ENCODE peak calls at places on chromosomes 11 and 22, in five cellular contexts. E is SK-N-SH, P is ovary, Z is tibial nerve, M is GM12878. X is an unnamed sample. For H3K27me3, the result is how much of the 10 kb centered on the place peaks cover.

GRCh38 chr22:27474711-27475547 is 326.6 kb downstream of the MN1 start:
- DNase-seq in Z (no peak), M (no peak), E (no peak), P (peak), X (no peak)

GRCh38 chr22:24486501-24486921 is 8.6 kb upstream of the UPB1 start:
- DNase-seq in M (no peak), Z (no peak), P (no peak), E (no peak), X (no peak)

GRCh38 chr22:46598737-46599424 is 21.3 kb upstream of the GRAMD4 start:
- DNase-seq in P (no peak), M (no peak), Z (no peak), E (no peak), X (no peak)

GRCh38 chr11:61587951-61588695 is 7.2 kb upstream of the SYT7 start:
- DNase-seq in Z (no peak), P (peak), E (peak), M (no peak), X (peak)

GRCh38 chr11:46238078-46238966 is 39.1 kb upstream of the CREB3L1 start:
- DNase-seq in M (no peak), Z (peak), E (peak), P (peak), X (peak)

GRCh38 chr22:24992946-24993345 is 40.4 kb downstream of the KIAA1671 start:
- DNase-seq in M (no peak), E (no peak), P (no peak), Z (no peak), X (no peak)

GRCh38 chr11:40380871-40381270 is 1078.6 kb downstream of the LRRC4C start:
- DNase-seq in E (no peak), M (no peak), P (no peak), Z (no peak), X (no peak)

GRCh38 chr11:65121865-65122696 is at the start of the genes FAU and MRPL49:
- DNase-seq in E (peak), Z (peak), M (peak), P (peak), X (peak)

GRCh38 chr22:47409501-47410275 is 647.2 kb downstream of the TBC1D22A start:
- DNase-seq in Z (no peak), M (no peak), E (no peak), P (no peak), X (no peak)

GRCh38 chr11:66529655-66530054 is 16.2 kb downstream of the ZDHHC24 start:
- DNase-seq in Z (no peak), E (no peak), M (no peak), P (no peak), X (no peak)

GRCh38 chr11:47004595-47005033 is 68.1 kb downstream of the CSTPP1 start:
- DNase-seq in Z (peak), P (peak), E (peak), M (no peak), X (peak)

GRCh38 chr22:21858025-21858764 is 9.2 kb downstream of the MAPK1 start:
- DNase-seq in E (no peak), Z (no peak), P (no peak), M (no peak), X (no peak)

GRCh38 chr11:69452589-69452988 is 28.9 kb upstream of the LINC01488 start:
- DNase-seq in Z (no peak), M (no peak), E (no peak), P (no peak), X (no peak)

GRCh38 chr22:48605856-48606255 is 1221.8 kb downstream of the BRD1 start:
- DNase-seq in E (no peak), Z (no peak), P (peak), M (no peak), X (no peak)

GRCh38 chr11:73012121-73012863 is 129.8 kb downstream of the FCHSD2 start:
- DNase-seq in M (no peak), Z (no peak), P (no peak), E (no peak), X (no peak)

DNA sequence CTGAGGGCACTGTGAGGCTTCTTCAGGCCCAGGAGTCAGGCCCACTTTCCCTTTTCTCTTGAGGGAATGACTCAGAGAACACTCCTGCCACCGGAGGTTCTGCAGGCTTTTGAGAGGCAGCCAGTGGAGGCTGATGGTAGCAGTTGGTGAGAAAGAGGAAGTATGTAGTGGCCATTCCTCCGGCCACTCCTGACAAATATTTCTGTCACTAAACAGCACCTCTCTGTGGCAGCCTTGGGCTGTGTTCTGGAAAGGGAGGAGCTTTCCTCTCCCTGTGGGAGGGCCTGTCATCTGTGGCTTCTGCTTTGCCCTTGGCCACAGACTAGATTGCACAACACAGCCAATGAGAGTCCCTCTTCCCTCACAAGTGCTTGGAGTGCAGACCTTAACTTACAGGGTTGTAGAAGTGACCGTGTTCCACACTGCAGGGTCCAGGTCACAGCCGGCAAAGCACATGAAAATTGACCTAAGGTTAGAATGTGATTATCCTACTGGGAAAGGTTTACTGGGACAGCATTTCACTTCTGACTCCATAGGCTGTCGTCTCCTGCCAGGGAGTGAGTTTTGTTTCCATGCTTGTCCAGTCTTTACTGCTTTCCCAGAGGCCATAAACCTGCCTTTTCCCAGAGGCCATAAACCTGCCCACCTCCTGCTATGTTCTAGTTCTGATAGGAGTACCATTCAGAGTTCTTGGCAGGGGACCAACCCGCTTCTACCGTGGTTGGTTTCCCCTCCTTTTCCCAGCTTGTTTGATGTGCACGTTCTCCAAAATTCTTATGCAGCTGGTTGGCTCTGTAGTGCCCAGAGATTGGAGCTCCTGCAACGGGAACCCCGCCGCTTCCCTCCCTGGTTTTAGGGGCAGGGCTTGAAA is 33.3 kb downstream of the MARK2 start:
- DNase-seq in E (peak), Z (peak), P (peak), M (peak), X (peak)
- TF ChIP-seq EP300 in E (no peak), Z (no peak), P (no peak), M (no peak), X (peak)

DNA sequence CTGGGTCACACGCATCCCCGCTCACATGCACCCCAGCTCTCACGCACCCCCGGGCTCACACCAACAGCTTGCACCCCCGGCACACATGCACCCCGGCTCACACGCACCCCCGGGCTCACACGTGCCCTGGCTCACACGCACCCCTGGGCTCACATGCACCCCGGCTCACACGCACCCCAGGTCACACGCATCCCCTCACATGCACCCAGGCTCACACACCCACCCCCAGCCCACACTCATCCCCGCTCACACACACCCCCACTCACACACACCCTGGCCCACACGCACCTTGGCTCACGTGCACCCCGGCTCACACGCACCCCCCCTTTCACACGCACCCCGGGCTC is 16.3 kb downstream of the TSPAN4 start:
- DNase-seq in Z (no peak), E (no peak), P (no peak), M (no peak), X (peak)
- H3K4me3 ChIP-seq in Z (no peak), E (peak), P (no peak), M (no peak), X (no peak)

GRCh38 chr22:36790648-36791047 is 14.7 kb upstream of the IFT27 start:
- DNase-seq in Z (no peak), P (no peak), E (no peak), M (no peak), X (no peak)
- H3K27me3 ChIP-seq in Z (under half), P (under half), E (under half), M (under half), X (under half)

DNA sequence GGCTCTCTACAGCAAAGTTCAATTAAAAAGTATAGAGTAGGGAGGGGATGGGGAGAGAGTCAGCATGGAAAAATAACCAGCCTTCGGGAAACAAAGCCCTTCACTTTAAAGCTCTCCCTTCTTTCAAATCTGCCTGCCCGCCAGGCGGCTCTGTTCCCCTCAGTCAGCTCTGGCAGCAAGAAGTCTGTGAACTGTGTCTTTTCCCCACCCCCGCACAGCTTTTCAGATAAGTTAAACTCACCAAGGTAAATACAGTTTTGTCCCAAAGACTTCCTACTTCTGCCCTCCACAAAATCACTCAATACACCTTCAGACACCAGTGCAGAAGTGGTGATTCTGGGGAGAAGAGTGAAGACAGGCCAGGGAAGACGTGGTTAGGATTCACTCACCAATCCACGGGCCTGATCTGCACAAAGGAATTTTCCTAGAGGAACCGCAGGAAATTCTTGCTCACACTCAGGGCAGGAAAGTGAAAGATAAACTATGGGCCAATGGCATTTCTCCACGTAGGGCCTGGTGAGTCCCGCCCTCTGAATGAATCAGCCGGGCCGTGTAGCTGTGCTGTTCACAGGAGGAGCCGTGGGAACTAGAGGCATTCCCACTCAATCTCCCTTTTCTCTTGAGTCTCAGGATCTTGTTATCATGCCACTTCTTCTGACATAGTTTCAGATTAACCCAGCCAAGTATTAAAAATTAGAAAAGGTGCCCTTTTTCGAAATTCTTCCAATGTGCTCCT is at the start of gene TRIM5:
- DNase-seq in P (peak), M (peak), Z (peak), E (peak), X (peak)
- TF ChIP-seq EP300 in P (no peak), M (no peak), Z (peak), E (no peak), X (no peak)

DNA sequence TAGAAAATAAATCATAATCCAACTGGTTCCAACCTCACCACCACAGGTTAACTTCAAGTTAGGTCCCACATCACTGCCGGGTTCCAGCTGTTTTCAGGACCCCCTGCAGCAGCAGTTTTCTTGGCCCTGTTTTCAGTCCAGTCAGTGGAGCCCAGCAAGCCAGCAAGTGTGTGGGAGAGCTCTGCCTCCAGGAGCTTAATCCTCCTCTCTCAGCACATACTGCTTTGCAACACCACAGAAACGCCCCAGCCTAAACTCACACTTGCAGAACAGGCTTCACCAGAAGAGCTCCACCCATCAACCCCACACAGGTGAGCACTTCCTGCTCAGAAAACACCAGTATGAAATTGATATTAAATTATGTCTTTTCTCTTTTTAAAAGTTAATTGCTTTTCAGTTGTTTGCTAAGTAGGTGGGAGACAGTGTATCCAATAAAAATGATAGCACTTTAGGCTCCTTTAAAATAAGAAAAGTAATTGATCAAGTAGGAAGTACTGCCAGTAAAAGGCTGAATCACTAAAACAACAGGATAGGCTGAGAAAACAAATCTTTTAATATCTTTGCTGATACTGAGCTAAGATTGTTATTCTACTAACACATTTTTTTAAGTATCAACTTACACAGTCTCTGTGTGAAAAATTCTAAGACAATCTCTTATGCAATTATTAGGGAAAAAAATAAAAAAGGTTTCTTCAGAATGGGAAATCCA is 81.5 kb upstream of the TP53AIP1 start:
- DNase-seq in P (no peak), E (no peak), M (no peak), Z (no peak), X (no peak)
- H3K4me3 ChIP-seq in P (no peak), E (no peak), M (no peak), Z (no peak), X (no peak)

GRCh38 chr22:44412136-44412731 is 85.8 kb downstream of the RTL6 start:
- DNase-seq in Z (no peak), M (no peak), P (no peak), E (peak), X (peak)
- H3K27me3 ChIP-seq in Z (under half), M (under half), P (under half), E (under half), X (under half)